ENCODE peak calls at places on chromosomes 13 and 19, in four cellular contexts. S, N, W and I are unnamed samples.

GRCh38 chr13:26024558-26024957 is 27.3 kb downstream of the SHISA2 start:
- DNase-seq in W (no peak), S (no peak), N (no peak), I (no peak)

GRCh38 chr13:33471182-33471581 is 185.6 kb upstream of the STARD13 start:
- DNase-seq in N (no peak), W (no peak), S (no peak), I (no peak)

GRCh38 chr13:114025432-114026127 is 51.7 kb upstream of the C13orf46 start:
- DNase-seq in N (no peak), S (no peak), W (no peak), I (peak; percentile 59)

GRCh38 chr13:28707629-28708427 is 10.9 kb downstream of the SLC46A3 start:
- DNase-seq in N (no peak), W (no peak), S (no peak), I (no peak)

GRCh38 chr13:68375004-68375403 is 1144.9 kb upstream of the PCDH9 start:
- DNase-seq in N (no peak), S (no peak), W (no peak), I (no peak)

GRCh38 chr13:42968906-42969305 is 23.1 kb downstream of the EPSTI1 start:
- DNase-seq in N (no peak), S (peak; percentile 87), W (no peak), I (no peak)

GRCh38 chr13:36029171-36029570 is 102.0 kb downstream of the DCLK1 start:
- DNase-seq in N (no peak), W (no peak), S (no peak), I (no peak)

GRCh38 chr13:40064723-40065122 is 409.3 kb downstream of the COG6 start:
- DNase-seq in S (no peak), N (no peak), W (no peak), I (peak; percentile 82)

GRCh38 chr13:95603887-95604533 is 40.5 kb downstream of the DZIP1 start:
- DNase-seq in W (no peak), S (peak; percentile 66), N (no peak), I (no peak)

GRCh38 chr13:23876265-23876664 is 12.9 kb downstream of the MIPEP start:
- DNase-seq in W (no peak), N (no peak), S (no peak), I (no peak)
- TF ChIP-seq CTCF in W (no peak), N (peak; percentile 49), S (peak; percentile 25), I (no peak)

DNA sequence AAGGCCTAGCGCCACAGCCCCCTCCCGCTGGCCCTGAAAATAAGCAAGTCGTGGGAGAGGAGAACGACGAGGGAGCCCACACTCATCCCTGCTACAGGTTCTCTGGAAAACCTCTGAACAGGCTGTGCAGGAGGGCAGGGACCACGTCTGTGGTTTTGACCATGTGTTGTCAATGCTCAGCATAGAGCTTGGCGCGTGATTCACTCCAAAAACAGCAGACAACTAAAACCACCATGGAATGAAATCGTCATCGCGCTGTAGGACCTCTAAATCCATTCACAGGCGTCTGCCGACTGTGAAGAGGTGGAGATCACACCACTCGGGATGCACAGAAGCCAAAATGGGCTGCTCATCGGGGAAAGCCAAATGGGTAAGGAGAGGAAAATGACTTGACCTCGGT is 121.3 kb downstream of the COL4A1 start:
- DNase-seq in W (no peak), N (no peak), S (no peak), I (no peak)
- H3K9me3 ChIP-seq in W (no peaks in the 10 kb centered on the region), N (no peaks in the 10 kb centered on the region), S (no peaks in the 10 kb centered on the region), I (no peaks in the 10 kb centered on the region)

GRCh38 chr13:80276371-80277289 is 64.3 kb downstream of the SPRY2 start:
- DNase-seq in S (no peak), W (no peak), N (no peak), I (no peak)
- TF ChIP-seq CTCF in S (no peak), W (no peak), N (peak; percentile 37), I (no peak)

GRCh38 chr19:57106646-57107235 is 13.0 kb upstream of the USP29 start:
- DNase-seq in S (no peak), N (no peak), W (no peak), I (no peak)
- H3K9me3 ChIP-seq in S (peaks cover 8% of the 10 kb centered on the region), N (peaks cover 38% of the 10 kb centered on the region), W (peaks cover 21% of the 10 kb centered on the region), I (peaks cover 12% of the 10 kb centered on the region)

GRCh38 chr19:49165865-49166301 is 8.3 kb downstream of the TRPM4 start:
- DNase-seq in S (no peak), N (no peak), W (no peak), I (no peak)
- TF ChIP-seq CTCF in S (no peak), N (no peak), W (no peak), I (no peak)

DNA sequence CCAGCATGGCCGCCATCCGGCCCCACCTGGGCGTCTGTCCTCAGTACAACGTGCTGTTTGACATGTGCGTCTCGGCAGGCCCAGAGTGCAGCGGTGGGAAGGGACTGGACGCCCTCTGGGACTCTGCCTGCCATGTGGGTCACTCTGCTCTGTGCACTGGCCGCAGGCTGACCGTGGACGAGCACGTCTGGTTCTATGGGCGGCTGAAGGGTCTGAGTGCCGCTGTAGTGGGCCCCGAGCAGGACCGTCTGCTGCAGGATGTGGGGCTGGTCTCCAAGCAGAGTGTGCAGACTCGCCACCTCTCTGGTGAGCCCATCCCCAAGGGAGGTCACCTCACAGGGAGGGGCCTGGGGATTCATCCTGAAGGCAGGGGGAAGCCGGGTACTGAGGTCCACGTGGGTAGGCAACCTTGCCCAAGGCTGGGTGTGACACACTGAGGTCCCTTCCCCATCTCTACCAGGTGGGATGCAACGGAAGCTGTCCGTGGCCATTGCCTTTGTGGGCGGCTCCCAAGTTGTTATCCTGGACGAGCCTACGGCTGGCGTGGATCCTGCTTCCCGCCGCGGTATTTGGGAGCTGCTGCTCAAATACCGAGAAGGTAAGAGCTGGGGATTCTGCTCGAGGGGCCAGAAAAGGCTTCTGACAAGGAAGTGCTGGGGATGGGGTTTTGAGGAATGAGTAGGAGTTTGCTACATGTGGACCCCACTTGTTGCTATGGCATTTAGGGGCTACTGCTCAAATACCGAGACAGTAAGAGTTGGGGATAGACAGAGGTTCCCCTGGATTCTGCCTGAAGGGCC is 11.3 kb downstream of the ABCA7 start:
- DNase-seq in S (no peak), W (no peak), N (no peak), I (no peak)
- H3K9me3 ChIP-seq in S (no peaks in the 10 kb centered on the region), W (no peaks in the 10 kb centered on the region), N (peaks cover 8% of the 10 kb centered on the region), I (no peaks in the 10 kb centered on the region)